ENCODE peak calls at places on chromosome 1, in ten cellular contexts. T is esophagus squamous epithelium; S is mesenchymal stem cell; P is A549; Y is effector memory CD4-positive, alpha-beta T cell; O is heart right ventricle; B is adrenal gland; I is MM.1S; M is body of pancreas; H is ovary. A is an unnamed sample.

GRCh38 chr1:114828251-114828650 is 26.4 kb upstream of the SYCP1 start:
- DNase-seq in P (no peak), H (no peak), M (no peak), T (no peak), Y (no peak), S (peak; percentile 2), B (no peak), O (no peak), I (no peak), A (no peak)

GRCh38 chr1:1237874-1238701 is 6.1 kb downstream of the B3GALT6 start:
- DNase-seq in H (no peak), P (no peak), Y (no peak), T (no peak), O (no peak), S (no peak), M (peak; percentile 25), B (no peak), I (no peak), A (no peak)

GRCh38 chr1:224929335-224930237 is at the start of gene DNAH14:
- DNase-seq in H (peak; percentile 71), M (peak; percentile 91), O (peak; percentile 57), T (no peak), B (peak; percentile 80), S (peak; percentile 84), Y (no peak), I (peak; percentile 68), P (peak; percentile 66), A (peak; percentile 81)

GRCh38 chr1:228059536-228060457 is 22.7 kb upstream of the ARF1 start:
- DNase-seq in I (no peak), Y (peak; percentile 70), M (peak; percentile 100), B (no peak), P (peak; percentile 73), T (no peak), S (no peak), H (no peak), O (no peak), A (peak; percentile 77)

GRCh38 chr1:25820247-25821111 is 725 bp downstream of the MTFR1L start:
- DNase-seq in B (peak; percentile 81), H (peak; percentile 37), T (no peak), P (peak; percentile 58), S (peak; percentile 82), Y (peak; percentile 53), M (peak; percentile 63), I (peak; percentile 73), O (no peak), A (peak; percentile 60)

GRCh38 chr1:31828341-31828740 is 12.5 kb upstream of the SPOCD1 start:
- DNase-seq in I (peak; percentile 41), T (no peak), B (peak; percentile 9), S (no peak), H (no peak), M (no peak), Y (no peak), P (no peak), O (no peak), A (no peak)

GRCh38 chr1:111571987-111572386 is 47.6 kb upstream of the RAP1A start:
- DNase-seq in P (no peak), H (no peak), Y (no peak), B (peak; percentile 52), I (no peak), T (no peak), M (no peak), S (no peak), O (no peak), A (no peak)

GRCh38 chr1:240999826-241000225 is 357.2 kb downstream of the RGS7 start:
- DNase-seq in P (no peak), S (no peak), H (no peak), M (no peak), I (no peak), O (no peak), T (no peak), Y (no peak), B (no peak), A (no peak)

GRCh38 chr1:8560611-8561544 is 243.0 kb downstream of the SLC45A1 start:
- DNase-seq in I (peak; percentile 51), P (peak; percentile 15), H (no peak), O (no peak), T (no peak), B (peak; percentile 44), S (peak; percentile 68), M (peak; percentile 42), Y (peak; percentile 12), A (peak; percentile 44)

GRCh38 chr1:203305809-203306088 is 430 bp downstream of the BTG2 start:
- DNase-seq in O (no peak), S (no peak), H (no peak), T (no peak), M (no peak), Y (no peak), P (peak; percentile 41), B (no peak), I (peak; percentile 42), A (no peak)

GRCh38 chr1:56330400-56331026 is 248.8 kb downstream of the PLPP3 start:
- DNase-seq in P (no peak), M (no peak), S (peak; percentile 87), B (no peak), O (no peak), T (no peak), I (peak; percentile 12), Y (no peak), H (no peak), A (no peak)

GRCh38 chr1:182702826-182703524 is 18.6 kb upstream of the RGS8 start:
- DNase-seq in S (no peak), B (no peak), H (no peak), P (no peak), O (no peak), T (no peak), M (no peak), I (no peak), Y (no peak), A (no peak)

GRCh38 chr1:66929691-66929998 is 4.9 kb downstream of the MIER1 start:
- DNase-seq in T (no peak), M (no peak), Y (no peak), O (no peak), S (no peak), B (no peak), P (no peak), I (no peak), H (no peak), A (no peak)

GRCh38 chr1:187685338-187685737 is 856.6 kb downstream of the PLA2G4A start:
- DNase-seq in O (no peak), Y (no peak), P (no peak), B (no peak), H (no peak), S (peak; percentile 80), M (no peak), T (no peak), I (no peak), A (no peak)

GRCh38 chr1:37782491-37782890 is 11.2 kb upstream of the MANEAL start:
- DNase-seq in M (no peak), H (no peak), P (no peak), Y (no peak), O (no peak), B (no peak), T (no peak), S (no peak), I (no peak), A (no peak)

GRCh38 chr1:33866286-33866685 is 2.4 kb downstream of the HMGB4 start:
- DNase-seq in S (no peak), P (no peak), Y (no peak), H (no peak), B (no peak), O (no peak), T (no peak), M (no peak), I (no peak), A (peak; percentile 22)

GRCh38 chr1:94345148-94345721 is 73.0 kb upstream of the ABCD3 start:
- DNase-seq in O (no peak), P (no peak), B (no peak), I (no peak), M (no peak), H (no peak), S (no peak), Y (no peak), T (no peak), A (no peak)

GRCh38 chr1:21901473-21901847 is 35.6 kb downstream of the HSPG2 start:
- DNase-seq in I (no peak), P (no peak), H (no peak), M (no peak), S (no peak), Y (no peak), O (peak; percentile 55), T (no peak), B (no peak), A (no peak)

GRCh38 chr1:22910286-22910685 is 62.4 kb downstream of the LACTBL1 start:
- DNase-seq in O (no peak), H (no peak), T (no peak), P (no peak), M (no peak), B (no peak), Y (no peak), S (no peak), I (no peak), A (no peak)
- H3K27ac ChIP-seq in O (no peak overlapping the region), H (no peak overlapping the region), T (no peak overlapping the region), P (no peak overlapping the region), M (no peak overlapping the region), B (no peak overlapping the region), Y (no peak overlapping the region), S (no peak overlapping the region), I (no peak overlapping the region), A (no peak overlapping the region)

GRCh38 chr1:210757677-210758076 is 376.3 kb downstream of the KCNH1 start:
- DNase-seq in Y (no peak), H (no peak), B (no peak), P (no peak), I (no peak), O (no peak), S (no peak), M (no peak), T (no peak), A (no peak)
- H3K27ac ChIP-seq in Y (no peak overlapping the region), H (no peak overlapping the region), B (no peak overlapping the region), P (no peak overlapping the region), I (no peak overlapping the region), O (no peak overlapping the region), S (no peak overlapping the region), M (no peak overlapping the region), T (no peak overlapping the region), A (no peak overlapping the region)

DNA sequence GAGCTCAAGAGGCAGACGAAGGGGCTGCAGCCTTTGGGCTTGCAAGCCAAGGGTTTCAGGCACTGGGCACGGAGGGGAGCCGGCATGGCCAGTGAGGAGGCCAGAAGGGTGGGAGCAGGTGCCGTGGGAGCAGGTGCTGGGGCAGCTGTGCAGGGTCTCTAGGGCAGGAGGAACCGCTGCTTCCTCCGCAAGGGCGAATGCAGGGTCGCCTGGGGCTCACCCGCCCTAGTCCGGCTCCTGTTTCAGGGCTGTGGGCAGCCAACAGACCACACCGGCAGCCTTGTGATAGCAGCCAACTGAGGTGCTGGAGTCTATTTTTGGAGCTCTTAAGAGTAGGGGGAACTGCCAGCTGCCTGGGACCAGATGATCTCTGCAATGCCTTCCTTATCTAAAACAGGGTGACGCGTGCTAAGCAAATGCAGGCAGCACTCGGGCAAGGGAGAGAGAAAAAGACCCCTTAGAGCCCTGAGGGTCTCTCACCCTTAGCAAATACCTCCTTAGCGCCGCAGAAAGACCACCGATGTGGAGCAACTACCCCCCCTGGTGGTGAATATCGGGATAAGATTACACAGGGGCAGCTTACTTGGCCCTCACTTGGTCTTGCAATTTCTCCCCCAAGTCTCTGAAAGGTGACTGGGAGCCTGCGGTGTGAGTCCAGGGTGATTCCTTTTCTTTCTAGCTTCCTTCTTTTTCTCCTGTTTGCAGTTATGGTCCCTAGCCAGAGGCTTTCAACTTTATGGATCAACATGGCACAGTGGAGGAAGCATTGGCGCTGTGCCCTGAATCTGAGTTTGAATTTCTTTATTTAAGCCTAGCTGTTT is 20.7 kb upstream of the MAPKAPK2 start:
- DNase-seq in H (peak; percentile 55), P (peak; percentile 65), M (peak; percentile 77), I (peak; percentile 76), T (no peak), S (peak; percentile 68), O (peak; percentile 63), B (peak; percentile 79), Y (peak; percentile 61), A (peak; percentile 78)
- H3K27ac ChIP-seq in H (no peak overlapping the region), P (no peak overlapping the region), M (no peak overlapping the region), I (no peak overlapping the region), T (no peak overlapping the region), S (no peak overlapping the region), O (peak overlapping the region; percentile 95), B (no peak overlapping the region), Y (no peak overlapping the region), A (no peak overlapping the region)

GRCh38 chr1:198268784-198269183 is 112.0 kb downstream of the NEK7 start:
- DNase-seq in O (no peak), M (no peak), S (no peak), P (no peak), T (no peak), H (no peak), B (no peak), I (no peak), Y (no peak), A (no peak)
- H3K27ac ChIP-seq in O (peak overlapping the region; percentile 50), M (no peak overlapping the region), S (no peak overlapping the region), P (no peak overlapping the region), T (no peak overlapping the region), H (no peak overlapping the region), B (peak overlapping the region; percentile 38), I (no peak overlapping the region), Y (no peak overlapping the region), A (peak overlapping the region; percentile 19)

A was measured in testis.